ENCODE peak calls at places on chromosomes 4 and X, in nine cellular contexts. P is CD8-positive, alpha-beta T cell; Q is GM23248; G is SJSA1; I is psoas muscle; K is cardiac muscle cell; T is ovary; N is esophagus squamous epithelium; L is CD4-positive, alpha-beta memory T cell. H is an unnamed sample. For H3K9me3, the result is how much of the 10 kb centered on the place peaks cover.

GRCh38 chr4:35521682-35522081 is 722.6 kb downstream of the ARAP2 start:
- DNase-seq in P (no peak), Q (no peak), G (no peak), I (no peak), K (no peak), T (no peak), N (no peak), L (no peak), H (no peak)

GRCh38 chr4:16001484-16001858 is 38.5 kb upstream of the FGFBP2 start:
- DNase-seq in P (peak), Q (peak), G (peak), I (no peak), K (peak), T (peak), N (no peak), L (peak), H (peak)

GRCh38 chr4:183391204-183391603 is 53.2 kb upstream of the CDKN2AIP start:
- DNase-seq in P (no peak), Q (no peak), G (no peak), I (no peak), K (no peak), T (no peak), N (no peak), L (no peak), H (no peak)

GRCh38 chrX:1558761-1559468 is 21.9 kb upstream of the P2RY8 start:
- DNase-seq in P (peak), Q (no peak), G (no peak), I (no peak), K (no peak), T (no peak), N (no peak), L (no peak), H (no peak)

GRCh38 chr4:110071466-110071865 is 126.9 kb downstream of the ELOVL6 start:
- DNase-seq in P (no peak), Q (no peak), G (no peak), I (no peak), K (no peak), T (no peak), N (no peak), L (no peak), H (no peak)

GRCh38 chr4:6728320-6729029 is 12.5 kb downstream of the BLOC1S4 start:
- DNase-seq in P (no peak), Q (no peak), G (peak), I (no peak), K (no peak), T (no peak), N (no peak), L (no peak), H (no peak)

GRCh38 chr4:129604632-129605031 is 508.7 kb downstream of the C4orf33 start:
- DNase-seq in P (no peak), Q (no peak), G (no peak), I (no peak), K (no peak), T (no peak), N (no peak), L (no peak), H (no peak)

GRCh38 chr4:182917182-182918043 is at the start of gene DCTD:
- DNase-seq in P (peak), Q (peak), G (peak), I (peak), K (peak), T (peak), N (peak), L (peak), H (peak)

GRCh38 chrX:153582896-153583295 is 16.0 kb downstream of the CCNQ start:
- DNase-seq in P (peak), Q (no peak), G (no peak), I (no peak), K (no peak), T (no peak), N (no peak), L (peak), H (peak)

GRCh38 chrX:96682516-96682915 is 2.1 kb upstream of the DIAPH2 start:
- DNase-seq in P (no peak), Q (no peak), G (no peak), I (no peak), K (no peak), T (no peak), N (no peak), L (peak), H (no peak)

GRCh38 chrX:149487292-149487691 is 17.8 kb downstream of the IDS start:
- DNase-seq in P (no peak), Q (no peak), G (no peak), I (no peak), K (no peak), T (no peak), N (no peak), L (no peak), H (no peak)

GRCh38 chr4:153260553-153261306 is 56.5 kb downstream of the TRIM2 start:
- DNase-seq in P (no peak), Q (peak), G (no peak), I (no peak), K (no peak), T (no peak), N (no peak), L (no peak), H (no peak)

GRCh38 chr4:10773656-10774055 is 89.1 kb upstream of the CLNK start:
- DNase-seq in P (no peak), Q (no peak), G (no peak), I (no peak), K (no peak), T (no peak), N (no peak), L (no peak), H (no peak)

GRCh38 chrX:133434197-133434820 is 19.0 kb upstream of the GPC4 start:
- DNase-seq in P (no peak), Q (no peak), G (no peak), I (no peak), K (no peak), T (no peak), N (no peak), L (no peak), H (no peak)

GRCh38 chrX:123432362-123433150 is 248.5 kb downstream of the GRIA3 start:
- DNase-seq in P (no peak), Q (peak), G (no peak), I (no peak), K (no peak), T (no peak), N (no peak), L (no peak), H (no peak)

GRCh38 chr4:155433636-155434360 is 57.0 kb upstream of the MAP9 start:
- DNase-seq in P (no peak), Q (peak), G (no peak), I (no peak), K (no peak), T (no peak), N (no peak), L (no peak), H (no peak)

GRCh38 chr4:168645933-168646768 is 149.3 kb downstream of the PALLD start:
- DNase-seq in P (no peak), Q (no peak), G (no peak), I (no peak), K (no peak), T (no peak), N (no peak), L (no peak), H (peak)

GRCh38 chrX:18291006-18291545 is 63.4 kb downstream of the SCML2 start:
- DNase-seq in P (no peak), Q (no peak), G (peak), I (no peak), K (no peak), T (no peak), N (no peak), L (no peak), H (no peak)

GRCh38 chr4:120963449-120963848 is 40.9 kb upstream of the PRDM5 start:
- DNase-seq in P (no peak), Q (no peak), G (no peak), I (no peak), K (peak), T (no peak), N (no peak), L (no peak), H (peak)

GRCh38 chr4:174553828-174554227 is 31.5 kb upstream of the HPGD start:
- DNase-seq in P (no peak), Q (peak), G (no peak), I (no peak), K (no peak), T (no peak), N (no peak), L (no peak), H (no peak)

GRCh38 chr4:101500742-101501141 is 153.4 kb upstream of the PPP3CA start:
- DNase-seq in P (no peak), Q (no peak), G (no peak), I (no peak), K (no peak), T (no peak), N (no peak), L (no peak), H (no peak)

GRCh38 chr4:109134268-109134667 is 168.2 kb downstream of the COL25A1 start:
- DNase-seq in P (no peak), Q (no peak), G (no peak), I (no peak), K (no peak), T (no peak), N (no peak), L (no peak), H (no peak)

GRCh38 chr4:129095811-129096454 is at the start of gene C4orf33:
- DNase-seq in P (peak), Q (peak), G (peak), I (peak), K (peak), T (peak), N (peak), L (peak), H (no peak)

GRCh38 chrX:111098874-111099273 is 2.9 kb downstream of the PAK3 start:
- DNase-seq in P (peak), Q (peak), G (no peak), I (peak), K (peak), T (peak), N (no peak), L (peak), H (peak)

GRCh38 chrX:133852837-133853236 is 132.6 kb downstream of the GPC3 start:
- DNase-seq in P (no peak), Q (peak), G (no peak), I (no peak), K (no peak), T (no peak), N (no peak), L (no peak), H (no peak)

DNA sequence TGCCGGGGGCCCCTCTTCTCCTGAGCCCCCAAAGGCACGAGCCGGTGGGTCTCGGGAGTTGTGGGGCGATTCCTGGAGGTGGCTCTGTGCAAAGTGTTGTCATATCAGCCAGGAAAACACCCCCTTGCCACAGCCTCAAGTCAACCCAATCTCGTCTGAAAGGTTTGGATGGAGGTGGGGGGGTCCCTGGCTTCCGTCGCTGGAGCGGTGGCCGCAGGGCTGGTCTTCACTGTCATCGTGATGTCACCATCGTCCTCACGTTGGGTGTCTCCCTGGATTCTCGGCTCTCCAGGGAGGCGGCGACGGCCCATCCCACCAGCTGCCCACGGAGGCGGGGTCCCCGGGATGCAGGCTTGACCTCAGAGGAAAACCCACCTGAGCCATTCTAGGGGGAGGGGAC is 38.3 kb upstream of the PPP2R3B start:
- DNase-seq in P (no peak), Q (no peak), G (no peak), I (peak), K (no peak), T (no peak), N (no peak), L (no peak), H (no peak)
- H3K9me3 ChIP-seq in P (under half), Q (under half), G (under half), I (under half), K (under half), T (under half), N (under half), L (under half), H (under half)

GRCh38 chr4:116885579-116885978 is 199.8 kb downstream of the TRAM1L1 start:
- DNase-seq in P (no peak), Q (no peak), G (no peak), I (no peak), K (no peak), T (no peak), N (no peak), L (no peak), H (no peak)
- H3K27ac ChIP-seq in P (no peak), Q (no peak), G (no peak), I (no peak), K (no peak), T (no peak), N (no peak), L (no peak), H (no peak)

GRCh38 chr4:256492-256891 is 48.8 kb downstream of the ZNF732 start:
- DNase-seq in P (no peak), Q (no peak), G (no peak), I (no peak), K (no peak), T (no peak), N (no peak), L (no peak), H (no peak)
- H3K9me3 ChIP-seq in P (under half), Q (under half), G (under half), I (half or more), K (under half), T (under half), N (half or more), L (under half), H (half or more)

DNA sequence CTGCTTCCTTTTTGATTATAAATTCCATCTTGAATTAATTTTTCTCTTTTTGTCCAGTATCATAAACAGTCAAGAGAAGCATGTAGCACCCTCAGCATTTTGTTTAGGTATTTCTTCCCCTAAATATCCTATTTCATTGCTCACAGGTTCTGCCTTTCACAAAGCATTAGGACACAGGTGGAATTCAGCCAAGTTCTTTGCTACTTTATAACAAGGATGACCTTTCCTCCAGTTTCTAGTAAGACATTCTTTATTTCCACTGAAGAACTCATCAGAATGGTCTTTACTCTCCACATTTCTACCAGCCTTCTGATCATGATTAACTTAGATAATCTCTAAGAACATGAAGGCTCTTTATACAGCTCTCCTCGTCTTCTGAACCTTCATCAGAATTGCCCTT is 7.4 kb downstream of the SLC9B1 start:
- DNase-seq in P (no peak), Q (peak), G (no peak), I (no peak), K (no peak), T (no peak), N (no peak), L (no peak), H (no peak)
- H3K27ac ChIP-seq in P (no peak), Q (peak), G (no peak), I (peak), K (no peak), T (peak), N (peak), L (no peak), H (no peak)

GRCh38 chrX:155534800-155535199 is 76.4 kb upstream of the F8A3 start:
- DNase-seq in P (no peak), Q (no peak), G (no peak), I (no peak), K (no peak), T (no peak), N (no peak), L (no peak), H (no peak)

DNA sequence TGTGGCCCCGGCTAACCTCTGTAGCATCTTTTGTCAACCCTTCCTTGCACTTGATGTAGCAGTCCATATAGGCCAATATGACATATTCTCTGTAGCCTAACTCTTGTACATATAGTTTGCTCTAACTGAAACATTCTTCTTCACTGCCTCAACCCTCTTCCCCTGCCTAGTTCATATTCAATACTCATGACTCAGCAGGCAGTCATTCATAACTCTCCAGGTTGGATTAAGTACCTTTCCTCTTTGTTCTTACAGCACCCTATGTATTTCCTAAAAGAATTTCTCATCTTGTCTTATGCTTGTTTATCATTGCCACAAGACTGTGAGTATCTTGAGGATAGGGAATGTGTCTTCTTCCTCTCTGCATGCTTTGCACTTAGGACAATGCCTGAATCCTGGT is 76.9 kb downstream of the TMLHE start:
- DNase-seq in P (no peak), Q (peak), G (no peak), I (no peak), K (no peak), T (no peak), N (no peak), L (no peak), H (no peak)
- H3K9me3 ChIP-seq in P (under half), Q (under half), G (under half), I (under half), K (under half), T (under half), N (under half), L (under half), H (under half)

GRCh38 chrX:9146657-9147056 is 112.7 kb upstream of the FAM9B start:
- DNase-seq in P (no peak), Q (no peak), G (no peak), I (no peak), K (no peak), T (no peak), N (no peak), L (no peak), H (no peak)

GRCh38 chrX:9147631-9148189 is 113.8 kb upstream of the FAM9B start:
- DNase-seq in P (no peak), Q (no peak), G (no peak), I (no peak), K (no peak), T (no peak), N (no peak), L (no peak), H (no peak)

GRCh38 chrX:9147086-9147485 is 113.2 kb upstream of the FAM9B start:
- DNase-seq in P (no peak), Q (no peak), G (no peak), I (no peak), K (no peak), T (no peak), N (no peak), L (no peak), H (no peak)

GRCh38 chrX:9149831-9150230 is 115.9 kb upstream of the FAM9B start:
- DNase-seq in P (no peak), Q (peak), G (no peak), I (no peak), K (no peak), T (no peak), N (no peak), L (no peak), H (no peak)

DNA sequence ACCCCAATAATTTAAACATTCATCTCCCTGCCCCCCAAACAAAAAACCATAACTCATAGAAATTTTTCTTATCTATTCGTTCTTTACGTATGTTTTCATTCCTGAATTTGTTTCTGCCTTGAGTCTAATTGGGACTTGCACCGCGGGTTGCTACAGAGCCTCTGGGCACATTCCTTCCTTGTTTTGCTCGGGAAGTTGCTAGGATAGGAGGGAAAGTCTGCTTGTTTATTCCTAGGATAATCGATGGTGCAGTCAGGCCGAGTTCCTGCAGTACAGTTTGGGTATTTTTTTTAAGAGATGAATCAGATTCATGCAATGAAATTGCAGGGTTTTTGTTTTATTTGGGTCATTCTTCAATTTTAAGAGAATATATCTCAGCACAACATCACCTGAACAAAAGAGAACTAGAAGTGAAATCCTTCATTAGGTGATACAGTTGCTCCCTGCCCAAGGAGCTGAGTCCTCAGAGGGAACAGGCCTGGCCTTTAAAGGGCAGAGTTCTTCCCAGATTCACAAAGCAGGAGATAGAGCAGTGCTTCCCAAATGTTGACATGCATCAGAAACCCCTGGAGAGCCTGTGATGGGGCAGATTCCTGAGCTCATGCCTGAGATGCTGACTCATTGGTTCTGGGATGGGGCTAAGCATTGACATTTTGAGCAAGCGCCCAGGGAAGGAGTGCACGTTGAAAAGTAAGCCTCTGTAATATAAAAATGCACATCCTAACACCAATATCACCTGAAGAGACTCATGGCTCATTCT is 114.9 kb upstream of the FAM9B start:
- DNase-seq in P (no peak), Q (peak), G (peak), I (no peak), K (peak), T (peak), N (no peak), L (no peak), H (no peak)
- H3K27ac ChIP-seq in P (no peak), Q (peak), G (peak), I (no peak), K (no peak), T (no peak), N (no peak), L (no peak), H (no peak)

DNA sequence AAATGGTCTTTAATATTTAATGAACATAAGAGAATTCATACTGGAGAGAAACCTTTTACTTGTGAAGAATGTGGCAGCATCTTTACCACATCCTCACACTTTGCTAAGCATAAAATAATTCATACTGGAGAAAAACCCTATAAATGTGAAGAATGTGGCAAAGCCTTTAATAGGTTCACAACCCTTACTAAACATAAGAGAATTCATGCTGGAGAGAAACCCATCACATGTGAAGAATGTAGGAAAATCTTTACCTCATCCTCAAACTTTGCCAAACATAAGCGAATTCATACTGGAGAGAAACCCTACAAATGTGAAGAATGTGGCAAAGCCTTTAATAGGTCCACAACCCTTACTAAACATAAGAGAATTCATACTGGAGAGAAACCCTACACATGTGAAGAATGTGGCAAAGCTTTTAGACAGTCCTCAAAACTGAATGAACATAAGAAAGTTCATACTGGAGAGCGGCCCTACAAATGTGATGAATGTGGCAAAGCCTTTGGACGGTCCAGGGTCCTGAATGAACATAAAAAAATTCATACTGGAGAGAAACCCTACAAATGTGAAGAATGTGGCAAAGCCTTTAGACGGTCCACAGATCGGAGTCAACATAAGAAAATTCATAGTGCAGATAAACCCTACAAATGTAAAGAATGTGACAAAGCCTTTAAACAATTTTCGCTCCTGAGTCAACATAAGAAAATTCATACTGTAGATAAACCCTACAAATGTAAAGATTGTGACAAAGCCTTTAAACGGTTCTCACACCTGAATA is 35.6 kb downstream of the ZNF141 start:
- DNase-seq in P (no peak), Q (no peak), G (no peak), I (no peak), K (no peak), T (no peak), N (no peak), L (no peak), H (no peak)
- H3K9me3 ChIP-seq in P (half or more), Q (under half), G (under half), I (half or more), K (under half), T (under half), N (half or more), L (under half), H (half or more)